ENCODE peak calls at places on chromosomes 11 and 22, in eight cellular contexts. W, Z, F, U, N, K, C and I are unnamed samples.

GRCh38 chr11:71987521-71987920 is 11.2 kb upstream of the IL18BP start:
- DNase-seq in W (no peak), K (no peak), Z (no peak), F (no peak), U (no peak), C (no peak), N (no peak), I (no peak)

GRCh38 chr11:107583629-107584195 is 7.2 kb upstream of the ELMOD1 start:
- DNase-seq in W (no peak), K (no peak), C (no peak), Z (no peak), F (no peak), N (no peak), U (no peak), I (no peak)

GRCh38 chr11:28342704-28343103 is 234.5 kb downstream of the METTL15 start:
- DNase-seq in W (no peak), C (no peak), K (no peak), U (no peak), N (no peak), F (no peak), Z (no peak), I (no peak)

GRCh38 chr22:20199906-20200305 is 49.1 kb upstream of the CCDC188 start:
- DNase-seq in W (no peak), N (no peak), K (no peak), Z (no peak), C (no peak), F (no peak), U (no peak), I (no peak)

GRCh38 chr11:32081129-32081641 is 9.7 kb upstream of the RCN1 start:
- DNase-seq in K (no peak), N (no peak), C (no peak), W (no peak), U (no peak), F (no peak), Z (no peak), I (no peak)

GRCh38 chr11:26842458-26842841 is 120.6 kb upstream of the SLC5A12 start:
- DNase-seq in F (no peak), W (no peak), Z (no peak), K (no peak), C (no peak), N (no peak), U (no peak), I (no peak)

GRCh38 chr11:45110562-45110961 is 35.9 kb upstream of the PRDM11 start:
- DNase-seq in F (peak; percentile 86), K (peak; percentile 28), N (peak; percentile 57), U (no peak), Z (peak; percentile 80), W (no peak), C (peak; percentile 73), I (peak; percentile 73)

GRCh38 chr11:11346249-11346648 is 6.8 kb downstream of the CSNK2A3 start:
- DNase-seq in Z (no peak), K (no peak), F (no peak), U (no peak), C (no peak), W (no peak), N (no peak), I (no peak)

GRCh38 chr11:16605971-16606783 is 132.3 kb upstream of the C11orf58 start:
- DNase-seq in W (peak; percentile 84), F (peak; percentile 82), U (peak; percentile 56), C (peak; percentile 88), N (no peak), Z (peak; percentile 72), K (peak; percentile 87), I (peak; percentile 83)

GRCh38 chr11:92159931-92160330 is 64.7 kb upstream of the FAT3 start:
- DNase-seq in F (no peak), N (no peak), U (no peak), K (no peak), W (no peak), Z (no peak), C (no peak), I (no peak)

GRCh38 chr11:69418576-69419296 is 62.7 kb upstream of the LINC01488 start:
- DNase-seq in W (no peak), Z (no peak), N (no peak), U (no peak), F (no peak), K (no peak), C (no peak), I (no peak)

GRCh38 chr22:48156603-48157355 is 1394.3 kb downstream of the TBC1D22A start:
- DNase-seq in N (no peak), C (no peak), U (no peak), K (no peak), F (no peak), W (no peak), Z (no peak), I (no peak)

GRCh38 chr11:95512177-95512576 is 277.4 kb downstream of the FAM76B start:
- DNase-seq in U (no peak), F (no peak), K (peak; percentile 42), W (no peak), C (no peak), Z (no peak), N (no peak), I (no peak)

GRCh38 chr11:12518606-12519385 is 141.4 kb downstream of the PARVA start:
- DNase-seq in K (no peak), F (no peak), W (no peak), C (no peak), N (peak; percentile 60), U (no peak), Z (no peak), I (peak; percentile 52)

GRCh38 chr11:46050065-46050464 is 71.2 kb downstream of the PHF21A start:
- DNase-seq in N (no peak), U (no peak), F (peak; percentile 7), C (no peak), Z (no peak), K (peak; percentile 31), W (no peak), I (no peak)

GRCh38 chr22:39528080-39528661 is 4.4 kb downstream of the RPS19BP1 start:
- DNase-seq in W (no peak), N (peak; percentile 76), U (no peak), K (no peak), Z (peak; percentile 37), F (no peak), C (no peak), I (peak; percentile 71)

GRCh38 chr11:57761301-57762234 is at the start of gene CTNND1:
- DNase-seq in F (peak; percentile 89), C (no peak), U (no peak), W (no peak), N (peak; percentile 79), K (peak; percentile 86), Z (peak; percentile 93), I (peak; percentile 88)

GRCh38 chr11:8744423-8744822 is 61.8 kb downstream of the RPL27A start:
- DNase-seq in W (no peak), U (no peak), C (no peak), K (no peak), F (no peak), Z (no peak), N (no peak), I (no peak)

GRCh38 chr11:9769621-9770020 is 105.7 kb downstream of the SWAP70 start:
- DNase-seq in Z (no peak), U (no peak), C (no peak), W (no peak), N (no peak), K (no peak), F (no peak), I (no peak)